ENCODE peak calls at places on chromosomes 6 and 20, in five cellular contexts. S, Z, R, K and B are unnamed samples.

GRCh38 chr6:69398729-69399128 is 398.1 kb downstream of the LMBRD1 start:
- DNase-seq in K (no peak), Z (no peak), S (no peak), R (no peak), B (no peak)

GRCh38 chr20:53581444-53582311 is 12.0 kb downstream of the ZNF217 start:
- DNase-seq in R (no peak), Z (no peak), S (no peak), K (no peak), B (peak; percentile 33)

GRCh38 chr6:163209005-163209404 is 205.5 kb upstream of the QKI start:
- DNase-seq in R (no peak), K (no peak), Z (no peak), S (no peak), B (no peak)

GRCh38 chr6:170444056-170444505 is 109.0 kb downstream of the PSMB1 start:
- DNase-seq in Z (no peak), R (no peak), S (peak; percentile 16), K (peak; percentile 59), B (no peak)

GRCh38 chr6:84645000-84645399 is 119.4 kb downstream of the TBX18 start:
- DNase-seq in S (no peak), K (no peak), R (no peak), Z (no peak), B (no peak)

GRCh38 chr20:31570735-31571617 is 34.1 kb upstream of the ID1 start:
- DNase-seq in S (no peak), Z (no peak), K (no peak), R (no peak), B (no peak)

GRCh38 chr6:118744261-118744941 is 93.0 kb upstream of the CEP85L start:
- DNase-seq in Z (no peak), K (no peak), S (no peak), R (no peak), B (no peak)

GRCh38 chr6:165831812-165832470 is 168.9 kb upstream of the PDE10A start:
- DNase-seq in R (no peak), Z (no peak), K (no peak), S (no peak), B (no peak)

GRCh38 chr20:16455296-16455695 is 118.0 kb downstream of the KIF16B start:
- DNase-seq in R (no peak), K (no peak), Z (no peak), S (no peak), B (no peak)

GRCh38 chr6:30441171-30441570 is 48.1 kb upstream of the HLA-E start:
- DNase-seq in K (no peak), S (no peak), R (no peak), Z (no peak), B (no peak)

GRCh38 chr6:150409576-150410066 is 40.8 kb downstream of the IYD start:
- DNase-seq in Z (no peak), K (peak; percentile 72), S (no peak), R (no peak), B (no peak)

GRCh38 chr20:54633374-54633773 is 158.0 kb downstream of the DOK5 start:
- DNase-seq in R (no peak), S (no peak), Z (no peak), K (no peak), B (no peak)